ENCODE peak calls at places on chromosome X, in seven cellular contexts. W is left lung; V is CD8-positive, alpha-beta T cell; C is breast epithelium; X is sigmoid colon; N is psoas muscle; T is tibial nerve. L is an unnamed sample.

GRCh38 chrX:22349116-22349515 is 76.4 kb downstream of the CBLL2 start:
- DNase-seq in W (no peak), V (no peak), C (no peak), X (no peak), N (no peak), T (no peak), L (no peak)

GRCh38 chrX:97854071-97854470 is 970.4 kb downstream of the RPA4 start:
- DNase-seq in W (no peak), V (no peak), C (no peak), X (no peak), N (no peak), T (no peak), L (no peak)

GRCh38 chrX:100447563-100448397 is 37.7 kb upstream of the PCDH19 start:
- DNase-seq in W (no peak), V (no peak), C (no peak), X (no peak), N (peak; percentile 29), T (peak; percentile 17), L (peak; percentile 33)

GRCh38 chrX:125395626-125396025 is 76.0 kb downstream of the TEX13C start:
- DNase-seq in W (no peak), V (no peak), C (no peak), X (no peak), N (no peak), T (no peak), L (no peak)

GRCh38 chrX:129876734-129877395 is 29.1 kb upstream of the UTP14A start:
- DNase-seq in W (no peak), V (no peak), C (no peak), X (no peak), N (no peak), T (no peak), L (no peak)

GRCh38 chrX:67692246-67692645 is 148.4 kb downstream of the AR start:
- DNase-seq in W (no peak), V (no peak), C (no peak), X (no peak), N (no peak), T (no peak), L (no peak)

GRCh38 chrX:154649864-154650510 is 3.4 kb downstream of the CTAG2 start:
- DNase-seq in W (no peak), V (no peak), C (no peak), X (no peak), N (no peak), T (no peak), L (no peak)

GRCh38 chrX:155880586-155881157 is 473 bp upstream of the VAMP7 start:
- DNase-seq in W (no peak), V (no peak), C (no peak), X (no peak), N (no peak), T (no peak), L (no peak)

GRCh38 chrX:35122756-35123155 is 180.2 kb downstream of the FAM47B start:
- DNase-seq in W (no peak), V (no peak), C (no peak), X (no peak), N (no peak), T (no peak), L (no peak)

GRCh38 chrX:13219990-13220764 is 99.7 kb downstream of the ATXN3L start:
- DNase-seq in W (no peak), V (no peak), C (no peak), X (no peak), N (no peak), T (no peak), L (no peak)

GRCh38 chrX:153687121-153688039 is at the start of gene SLC6A8:
- DNase-seq in W (peak; percentile 84), V (no peak), C (peak; percentile 72), X (peak; percentile 91), N (peak; percentile 76), T (peak; percentile 55), L (peak; percentile 86)

GRCh38 chrX:68867458-68868166 is 38.8 kb downstream of the EFNB1 start:
- DNase-seq in W (no peak), V (no peak), C (no peak), X (no peak), N (no peak), T (no peak), L (no peak)

GRCh38 chrX:106484233-106484632 is 127.5 kb upstream of the RADX start:
- DNase-seq in W (no peak), V (no peak), C (no peak), X (no peak), N (no peak), T (no peak), L (no peak)

GRCh38 chrX:7606253-7606652 is 236.7 kb upstream of the VCX start:
- DNase-seq in W (no peak), V (no peak), C (no peak), X (no peak), N (no peak), T (no peak), L (no peak)

GRCh38 chrX:132984058-132984650 is 25.7 kb upstream of the HS6ST2 start:
- DNase-seq in W (no peak), V (no peak), C (no peak), X (no peak), N (no peak), T (no peak), L (no peak)

GRCh38 chrX:72317139-72317538 is 11.4 kb upstream of the CITED1 start:
- DNase-seq in W (no peak), V (no peak), C (no peak), X (no peak), N (no peak), T (no peak), L (no peak)

GRCh38 chrX:140723251-140723650 is 13.7 kb downstream of the LINC00632 start:
- DNase-seq in W (no peak), V (no peak), C (no peak), X (no peak), N (no peak), T (no peak), L (no peak)

GRCh38 chrX:2699959-2700358 is 8.9 kb downstream of the CD99 start:
- DNase-seq in W (no peak), V (no peak), C (no peak), X (no peak), N (no peak), T (no peak), L (no peak)
- H3K4me1 ChIP-seq in W (peaks cover 8% of the 10 kb centered on the region), V (peaks cover 81% of the 10 kb centered on the region), C (no peaks in the 10 kb centered on the region), X (peaks cover 98% of the 10 kb centered on the region), N (peaks cover 64% of the 10 kb centered on the region), T (peaks cover 48% of the 10 kb centered on the region), L (peaks cover 92% of the 10 kb centered on the region)

GRCh38 chrX:147912093-147912801 is 528 bp downstream of the FMR1 start:
- DNase-seq in W (peak; percentile 76), V (peak; percentile 20), C (peak; percentile 49), X (peak; percentile 66), N (peak; percentile 16), T (no peak), L (peak; percentile 64)

GRCh38 chrX:147911192-147912022 is at the start of gene FMR1:
- DNase-seq in W (peak; percentile 97), V (peak; percentile 94), C (peak; percentile 90), X (peak; percentile 97), N (peak; percentile 92), T (peak; percentile 89), L (peak; percentile 95)

GRCh38 chrX:147916375-147916968 is 4.8 kb downstream of the FMR1 start:
- DNase-seq in W (no peak), V (no peak), C (no peak), X (no peak), N (no peak), T (no peak), L (no peak)

GRCh38 chrX:147913570-147913969 is 1.9 kb downstream of the FMR1 start:
- DNase-seq in W (no peak), V (no peak), C (no peak), X (no peak), N (no peak), T (no peak), L (no peak)

DNA sequence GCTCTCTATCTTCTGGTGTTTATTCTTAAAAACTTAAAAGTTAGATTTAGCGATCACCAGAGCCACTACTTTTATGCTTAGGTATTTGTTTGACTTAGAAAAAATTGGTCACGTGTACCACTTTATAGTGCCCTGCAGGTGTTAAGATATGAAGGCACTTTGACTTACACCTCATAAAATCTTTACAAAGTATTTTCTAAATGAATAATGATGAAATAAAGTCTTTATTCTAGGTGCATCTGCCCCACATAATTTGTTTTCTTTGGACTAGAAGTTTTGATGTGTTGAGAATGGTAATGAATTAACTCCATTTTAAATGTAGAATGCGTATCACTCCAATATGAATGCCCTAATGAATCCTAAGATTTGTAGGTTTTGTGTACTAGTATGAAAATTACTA is 2.9 kb downstream of the FMR1 start:
- DNase-seq in W (no peak), V (no peak), C (no peak), X (no peak), N (no peak), T (no peak), L (no peak)
- H3K4me1 ChIP-seq in W (peaks cover 6% of the 10 kb centered on the region), V (peaks cover 51% of the 10 kb centered on the region), C (no peaks in the 10 kb centered on the region), X (peaks cover 13% of the 10 kb centered on the region), N (peaks cover 2% of the 10 kb centered on the region), T (peaks cover 6% of the 10 kb centered on the region), L (no peaks in the 10 kb centered on the region)

DNA sequence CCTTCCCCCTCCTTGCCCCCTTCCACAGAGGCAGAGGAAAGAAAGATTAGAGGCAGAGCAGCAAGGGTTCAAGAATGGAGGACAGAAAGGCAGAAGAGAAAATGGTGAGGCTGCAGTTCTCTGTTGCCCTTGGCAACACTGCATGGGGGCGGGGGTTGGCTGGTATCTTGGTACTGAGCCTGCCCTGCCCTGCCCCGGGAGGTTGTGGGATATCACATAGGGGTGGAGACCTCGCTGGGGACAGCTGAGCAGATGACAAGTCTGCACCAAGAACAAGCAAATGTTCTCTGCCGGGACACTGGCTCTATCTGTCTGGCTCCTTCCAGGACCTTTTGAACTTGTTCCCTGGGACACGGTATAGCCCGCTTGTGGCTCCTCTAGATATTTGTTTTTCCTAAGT is 39.8 kb downstream of the NHS start:
- DNase-seq in W (no peak), V (no peak), C (no peak), X (no peak), N (peak; percentile 12), T (no peak), L (peak; percentile 24)
- H3K4me1 ChIP-seq in W (no peaks in the 10 kb centered on the region), V (no peaks in the 10 kb centered on the region), C (peaks cover 5% of the 10 kb centered on the region), X (no peaks in the 10 kb centered on the region), N (no peaks in the 10 kb centered on the region), T (no peaks in the 10 kb centered on the region), L (no peaks in the 10 kb centered on the region)

GRCh38 chrX:77299549-77299948 is 147.6 kb upstream of the FGF16 start:
- DNase-seq in W (no peak), V (no peak), C (no peak), X (no peak), N (no peak), T (no peak), L (no peak)
- H3K4me1 ChIP-seq in W (no peaks in the 10 kb centered on the region), V (no peaks in the 10 kb centered on the region), C (no peaks in the 10 kb centered on the region), X (no peaks in the 10 kb centered on the region), N (no peaks in the 10 kb centered on the region), T (no peaks in the 10 kb centered on the region), L (no peaks in the 10 kb centered on the region)